ENCODE peak calls at places on chromosome 1, in five cellular contexts. E, J, Q, G and H are unnamed samples.

GRCh38 chr1:230062521-230062920 is 4.5 kb upstream of the GALNT2 start:
- DNase-seq in E (no peak), J (no peak), Q (no peak), G (no peak), H (no peak)

GRCh38 chr1:156471496-156472490 is 28.8 kb downstream of the MEF2D start:
- DNase-seq in E (no peak), J (peak; percentile 57), Q (no peak), G (peak; percentile 98), H (no peak)

GRCh38 chr1:160260436-160261382 is 1.6 kb downstream of the DCAF8 start:
- DNase-seq in E (no peak), J (no peak), Q (no peak), G (no peak), H (no peak)

GRCh38 chr1:168835153-168835648 is 106.2 kb upstream of the DPT start:
- DNase-seq in E (no peak), J (no peak), Q (no peak), G (no peak), H (no peak)

GRCh38 chr1:173043253-173043652 is 7.5 kb downstream of the TNFSF18 start:
- DNase-seq in E (no peak), J (no peak), Q (no peak), G (no peak), H (no peak)

GRCh38 chr1:3542635-3543034 is 68.7 kb downstream of the MEGF6 start:
- DNase-seq in E (no peak), J (no peak), Q (no peak), G (no peak), H (no peak)

GRCh38 chr1:175870217-175870616 is 126.8 kb upstream of the TNR start:
- DNase-seq in E (no peak), J (no peak), Q (no peak), G (no peak), H (no peak)

GRCh38 chr1:22916469-22916817 is 56.2 kb downstream of the LACTBL1 start:
- DNase-seq in E (no peak), J (no peak), Q (no peak), G (no peak), H (no peak)

GRCh38 chr1:190564117-190564516 is 86.5 kb upstream of the BRINP3 start:
- DNase-seq in E (no peak), J (no peak), Q (no peak), G (no peak), H (no peak)

GRCh38 chr1:89065077-89065868 is at the start of gene GBP1:
- DNase-seq in E (no peak), J (no peak), Q (no peak), G (no peak), H (no peak)
- TF ChIP-seq POLR2A in E (peak; percentile 57), J (peak; percentile 17), Q (peak; percentile 60), G (no peak), H (no peak)

DNA sequence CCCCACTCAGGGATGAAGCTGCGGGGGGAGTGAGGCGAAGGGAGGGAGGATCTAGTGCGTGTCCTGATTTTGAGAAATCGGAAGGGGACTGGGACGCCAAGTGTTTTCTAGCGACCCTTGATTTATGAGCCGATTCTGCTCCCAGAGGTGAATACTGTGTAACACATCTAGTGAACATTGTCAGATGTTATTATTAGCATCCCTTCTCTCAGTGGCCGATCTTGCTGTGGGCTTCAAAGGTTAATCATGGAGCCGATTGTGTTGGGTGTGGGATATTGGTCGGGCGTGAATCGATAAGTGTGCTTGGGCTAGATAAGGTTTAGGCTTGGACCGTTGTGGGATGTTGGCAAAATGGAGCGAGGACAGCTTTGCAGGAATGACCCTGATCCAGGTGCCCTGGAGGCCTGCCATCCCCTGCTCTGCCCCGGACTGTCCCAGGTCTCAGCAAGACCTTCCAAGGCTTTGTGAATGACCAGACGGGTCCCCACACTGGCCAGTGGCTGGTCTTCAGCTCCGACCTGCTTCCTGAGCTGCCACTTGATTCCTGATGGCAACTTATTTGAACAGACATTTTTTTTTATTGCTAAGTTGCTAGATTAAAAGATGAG is 2.2 kb downstream of the AJAP1 start:
- DNase-seq in E (no peak), J (peak; percentile 38), Q (no peak), G (no peak), H (no peak)
- TF ChIP-seq POLR2A in E (no peak), J (no peak), Q (no peak), G (no peak), H (no peak)

GRCh38 chr1:116666090-116666489 is 1.4 kb downstream of the IGSF3 start:
- DNase-seq in E (no peak), J (no peak), Q (no peak), G (no peak), H (no peak)

GRCh38 chr1:116665001-116665400 is 2.5 kb downstream of the IGSF3 start:
- DNase-seq in E (no peak), J (no peak), Q (no peak), G (no peak), H (no peak)

GRCh38 chr1:116666747-116667576 is 571 bp downstream of the IGSF3 start:
- DNase-seq in E (no peak), J (peak; percentile 17), Q (no peak), G (peak; percentile 32), H (peak; percentile 16)

GRCh38 chr1:116668277-116668676 is 744 bp upstream of the IGSF3 start:
- DNase-seq in E (no peak), J (no peak), Q (no peak), G (no peak), H (no peak)

GRCh38 chr1:116667577-116668105 is at the start of gene IGSF3:
- DNase-seq in E (no peak), J (peak; percentile 47), Q (peak; percentile 63), G (peak; percentile 80), H (peak; percentile 64)
- TF ChIP-seq POLR2A in E (peak; percentile 57), J (no peak), Q (peak; percentile 28), G (no peak), H (no peak)

DNA sequence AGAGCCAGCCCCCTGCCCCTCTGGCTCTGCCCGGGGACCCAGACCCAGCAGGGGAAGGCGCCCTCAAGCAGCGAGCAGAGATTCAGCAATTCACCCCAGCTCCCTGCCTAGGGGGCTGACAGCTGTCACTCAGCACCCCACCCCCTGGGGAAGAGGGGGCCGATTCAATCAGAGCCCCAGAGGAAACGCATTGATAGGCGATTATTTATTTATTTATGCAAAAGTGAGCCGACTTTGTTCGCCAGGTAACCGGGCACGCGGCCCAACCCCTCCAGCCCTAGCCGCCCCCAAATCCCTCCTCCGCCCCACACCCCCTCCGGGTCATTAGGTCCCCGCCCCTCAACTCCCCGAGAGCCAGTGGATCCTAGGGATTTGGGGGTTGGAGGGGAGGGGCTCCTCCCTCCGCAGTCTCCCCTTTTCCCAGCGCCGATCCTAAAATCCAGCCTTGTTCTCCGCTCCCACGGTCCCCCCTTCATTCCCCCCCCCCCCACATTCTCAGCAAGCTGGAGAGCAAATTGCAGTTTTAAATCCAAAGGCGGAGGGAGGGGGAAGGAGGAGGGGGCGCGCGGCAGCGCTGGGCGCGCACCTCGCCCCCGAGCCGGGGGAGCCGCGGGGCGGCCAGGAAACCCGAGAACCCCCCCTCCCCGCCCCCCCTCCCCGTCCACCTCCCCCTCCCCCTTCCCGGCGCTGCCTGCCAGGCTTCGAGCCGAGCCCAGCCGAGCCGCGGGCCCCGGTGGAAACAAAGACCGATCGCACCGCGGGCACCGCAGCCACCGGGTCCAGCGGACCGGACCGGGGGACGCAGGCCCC is 1.2 kb downstream of the AHDC1 start:
- DNase-seq in E (no peak), J (peak; percentile 78), Q (peak; percentile 71), G (peak; percentile 72), H (peak; percentile 61)
- TF ChIP-seq POLR2A in E (no peak), J (no peak), Q (no peak), G (no peak), H (no peak)

DNA sequence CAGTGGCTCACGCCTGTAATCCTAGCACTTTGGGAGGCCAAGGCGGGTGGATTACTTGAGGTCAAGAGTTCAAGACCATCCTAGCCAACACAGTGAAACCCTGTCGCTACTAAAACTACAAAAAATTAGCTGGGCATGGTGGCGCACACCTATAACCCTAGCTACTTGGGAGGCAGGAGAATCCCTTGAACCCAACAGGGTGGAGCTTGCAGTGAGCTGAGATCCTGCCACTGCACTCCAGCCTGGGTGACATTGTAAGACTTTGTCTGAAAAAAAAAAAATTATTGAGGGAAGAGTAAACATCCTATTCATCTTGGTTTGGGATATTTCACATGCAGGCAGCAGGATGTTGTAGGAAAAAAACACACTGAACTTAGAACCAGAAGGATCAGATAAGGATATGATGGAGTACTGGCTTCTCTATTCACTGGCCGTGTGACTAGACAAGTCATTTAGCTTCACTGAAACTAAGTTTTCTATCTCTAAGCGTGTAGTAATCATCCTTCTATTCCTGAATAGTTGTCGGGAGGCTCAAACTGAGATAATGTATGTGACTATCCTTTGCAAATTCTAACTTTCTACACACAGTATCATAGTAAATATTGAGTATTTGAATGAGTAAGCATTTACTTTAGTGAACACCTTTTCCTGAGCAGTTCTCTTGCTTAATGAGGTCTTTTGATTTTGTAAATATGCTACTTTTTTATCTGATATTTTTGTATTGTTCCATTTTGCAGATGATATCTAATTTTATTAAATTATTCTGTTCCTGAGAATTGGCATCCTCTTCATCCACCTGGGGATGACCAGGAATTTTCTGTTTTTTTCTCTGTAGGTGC is 18.1 kb downstream of the CAP1 start:
- DNase-seq in E (no peak), J (no peak), Q (no peak), G (no peak), H (no peak)
- TF ChIP-seq POLR2A in E (no peak), J (no peak), Q (no peak), G (no peak), H (no peak)